ENCODE peak calls at places on chromosomes 4 and X, in six cellular contexts. One of them, this sample, is unnamed.

GRCh38 chr4:41142946-41143720 is 71.2 kb downstream of the APBB2 start:
- DNase-seq in A549: no peak
- DNase-seq in stimulated activated CD4-positive, alpha-beta T cell treated with anti-CD3 and anti-CD28 coated beads, Interleukin-15, amount 100 ng/mL, for 1 hour: no peak
- DNase-seq in AG20443: peak; percentile 85
- DNase-seq in suprapubic skin: peak; percentile 79
- DNase-seq in hypothalamus: no peak
- DNase-seq in this sample: no peak

GRCh38 chrX:154313147-154313546 is 17.6 kb downstream of the TKTL1 start:
- DNase-seq in A549: no peak
- DNase-seq in stimulated activated CD4-positive, alpha-beta T cell treated with anti-CD3 and anti-CD28 coated beads, Interleukin-15, amount 100 ng/mL, for 1 hour: no peak
- DNase-seq in AG20443: no peak
- DNase-seq in suprapubic skin: no peak
- DNase-seq in hypothalamus: no peak
- DNase-seq in this sample: no peak

GRCh38 chrX:28966335-28966734 is 379.1 kb downstream of the IL1RAPL1 start:
- DNase-seq in A549: no peak
- DNase-seq in stimulated activated CD4-positive, alpha-beta T cell treated with anti-CD3 and anti-CD28 coated beads, Interleukin-15, amount 100 ng/mL, for 1 hour: no peak
- DNase-seq in AG20443: no peak
- DNase-seq in suprapubic skin: no peak
- DNase-seq in hypothalamus: no peak
- DNase-seq in this sample: no peak

GRCh38 chr4:86403575-86403974 is 43.7 kb upstream of the MAPK10 start:
- DNase-seq in A549: no peak
- DNase-seq in stimulated activated CD4-positive, alpha-beta T cell treated with anti-CD3 and anti-CD28 coated beads, Interleukin-15, amount 100 ng/mL, for 1 hour: no peak
- DNase-seq in AG20443: no peak
- DNase-seq in suprapubic skin: no peak
- DNase-seq in hypothalamus: no peak
- DNase-seq in this sample: no peak

GRCh38 chrX:2498781-2499302 is 1.9 kb downstream of the DHRSX start:
- DNase-seq in A549: peak; percentile 45
- DNase-seq in stimulated activated CD4-positive, alpha-beta T cell treated with anti-CD3 and anti-CD28 coated beads, Interleukin-15, amount 100 ng/mL, for 1 hour: no peak
- DNase-seq in AG20443: no peak
- DNase-seq in suprapubic skin: no peak
- DNase-seq in hypothalamus: no peak
- DNase-seq in this sample: no peak

GRCh38 chrX:105618393-105619101 is 203.8 kb upstream of the NRK start:
- DNase-seq in A549: no peak
- DNase-seq in stimulated activated CD4-positive, alpha-beta T cell treated with anti-CD3 and anti-CD28 coated beads, Interleukin-15, amount 100 ng/mL, for 1 hour: no peak
- DNase-seq in AG20443: no peak
- DNase-seq in suprapubic skin: no peak
- DNase-seq in hypothalamus: no peak
- DNase-seq in this sample: no peak

GRCh38 chr4:151866266-151866918 is 105.6 kb upstream of the GATB start:
- DNase-seq in A549: no peak
- DNase-seq in stimulated activated CD4-positive, alpha-beta T cell treated with anti-CD3 and anti-CD28 coated beads, Interleukin-15, amount 100 ng/mL, for 1 hour: no peak
- DNase-seq in AG20443: no peak
- DNase-seq in suprapubic skin: no peak
- DNase-seq in hypothalamus: no peak
- DNase-seq in this sample: no peak

GRCh38 chr4:48079972-48080391 is 54.1 kb downstream of the TXK start:
- DNase-seq in A549: peak; percentile 50
- DNase-seq in stimulated activated CD4-positive, alpha-beta T cell treated with anti-CD3 and anti-CD28 coated beads, Interleukin-15, amount 100 ng/mL, for 1 hour: no peak
- DNase-seq in AG20443: no peak
- DNase-seq in suprapubic skin: no peak
- DNase-seq in hypothalamus: no peak
- DNase-seq in this sample: no peak

GRCh38 chrX:118221257-118221656 is 104.6 kb upstream of the KLHL13 start:
- DNase-seq in A549: no peak
- DNase-seq in stimulated activated CD4-positive, alpha-beta T cell treated with anti-CD3 and anti-CD28 coated beads, Interleukin-15, amount 100 ng/mL, for 1 hour: no peak
- DNase-seq in AG20443: no peak
- DNase-seq in suprapubic skin: no peak
- DNase-seq in hypothalamus: no peak
- DNase-seq in this sample: no peak

GRCh38 chr4:3389879-3390840 is 51.6 kb upstream of the HGFAC start:
- DNase-seq in A549: no peak
- DNase-seq in stimulated activated CD4-positive, alpha-beta T cell treated with anti-CD3 and anti-CD28 coated beads, Interleukin-15, amount 100 ng/mL, for 1 hour: no peak
- DNase-seq in AG20443: no peak
- DNase-seq in suprapubic skin: peak; percentile 63
- DNase-seq in hypothalamus: no peak
- DNase-seq in this sample: no peak

GRCh38 chr4:91436556-91436955 is 867.2 kb upstream of the GRID2 start:
- DNase-seq in A549: no peak
- DNase-seq in stimulated activated CD4-positive, alpha-beta T cell treated with anti-CD3 and anti-CD28 coated beads, Interleukin-15, amount 100 ng/mL, for 1 hour: no peak
- DNase-seq in AG20443: no peak
- DNase-seq in suprapubic skin: no peak
- DNase-seq in hypothalamus: no peak
- DNase-seq in this sample: no peak

GRCh38 chr4:646460-646859 is 21.1 kb downstream of the PDE6B start:
- DNase-seq in A549: no peak
- DNase-seq in stimulated activated CD4-positive, alpha-beta T cell treated with anti-CD3 and anti-CD28 coated beads, Interleukin-15, amount 100 ng/mL, for 1 hour: no peak
- DNase-seq in AG20443: no peak
- DNase-seq in suprapubic skin: no peak
- DNase-seq in hypothalamus: no peak
- DNase-seq in this sample: peak; percentile 76

GRCh38 chr4:128811571-128812359 is 2.3 kb downstream of the JADE1 start:
- DNase-seq in A549: peak; percentile 94
- DNase-seq in stimulated activated CD4-positive, alpha-beta T cell treated with anti-CD3 and anti-CD28 coated beads, Interleukin-15, amount 100 ng/mL, for 1 hour: peak; percentile 70
- DNase-seq in AG20443: peak; percentile 90
- DNase-seq in suprapubic skin: peak; percentile 94
- DNase-seq in hypothalamus: peak; percentile 79
- DNase-seq in this sample: peak; percentile 62

GRCh38 chrX:154738013-154738738 is 12.7 kb downstream of the GAB3 start:
- DNase-seq in A549: no peak
- DNase-seq in stimulated activated CD4-positive, alpha-beta T cell treated with anti-CD3 and anti-CD28 coated beads, Interleukin-15, amount 100 ng/mL, for 1 hour: no peak
- DNase-seq in AG20443: peak; percentile 55
- DNase-seq in suprapubic skin: no peak
- DNase-seq in hypothalamus: no peak
- DNase-seq in this sample: no peak

GRCh38 chrX:124720532-124720931 is 374.2 kb downstream of the SH2D1A start:
- DNase-seq in A549: no peak
- DNase-seq in stimulated activated CD4-positive, alpha-beta T cell treated with anti-CD3 and anti-CD28 coated beads, Interleukin-15, amount 100 ng/mL, for 1 hour: no peak
- DNase-seq in AG20443: no peak
- DNase-seq in suprapubic skin: no peak
- DNase-seq in hypothalamus: no peak
- DNase-seq in this sample: no peak

GRCh38 chrX:50579955-50580354 is 109.3 kb upstream of the DGKK start:
- DNase-seq in A549: peak; percentile 66
- DNase-seq in stimulated activated CD4-positive, alpha-beta T cell treated with anti-CD3 and anti-CD28 coated beads, Interleukin-15, amount 100 ng/mL, for 1 hour: no peak
- DNase-seq in AG20443: peak; percentile 43
- DNase-seq in suprapubic skin: no peak
- DNase-seq in hypothalamus: no peak
- DNase-seq in this sample: peak; percentile 27

GRCh38 chr4:132101526-132101925 is 1047.6 kb upstream of the PCDH10 start:
- DNase-seq in A549: no peak
- DNase-seq in stimulated activated CD4-positive, alpha-beta T cell treated with anti-CD3 and anti-CD28 coated beads, Interleukin-15, amount 100 ng/mL, for 1 hour: no peak
- DNase-seq in AG20443: peak; percentile 9
- DNase-seq in suprapubic skin: no peak
- DNase-seq in hypothalamus: no peak
- DNase-seq in this sample: no peak

GRCh38 chr4:40211224-40212185 is 14.7 kb downstream of the RHOH start:
- DNase-seq in A549: no peak
- DNase-seq in stimulated activated CD4-positive, alpha-beta T cell treated with anti-CD3 and anti-CD28 coated beads, Interleukin-15, amount 100 ng/mL, for 1 hour: no peak
- DNase-seq in AG20443: no peak
- DNase-seq in suprapubic skin: no peak
- DNase-seq in hypothalamus: no peak
- DNase-seq in this sample: no peak

GRCh38 chr4:174669278-174669677 is 147.0 kb upstream of the HPGD start:
- DNase-seq in A549: peak; percentile 81
- DNase-seq in stimulated activated CD4-positive, alpha-beta T cell treated with anti-CD3 and anti-CD28 coated beads, Interleukin-15, amount 100 ng/mL, for 1 hour: no peak
- DNase-seq in AG20443: peak; percentile 79
- DNase-seq in suprapubic skin: no peak
- DNase-seq in hypothalamus: no peak
- DNase-seq in this sample: no peak

GRCh38 chr4:74942251-74942917 is 9.5 kb downstream of the PARM1 start:
- DNase-seq in A549: no peak
- DNase-seq in stimulated activated CD4-positive, alpha-beta T cell treated with anti-CD3 and anti-CD28 coated beads, Interleukin-15, amount 100 ng/mL, for 1 hour: no peak
- DNase-seq in AG20443: no peak
- DNase-seq in suprapubic skin: no peak
- DNase-seq in hypothalamus: no peak
- DNase-seq in this sample: no peak

GRCh38 chr4:105074097-105074496 is 72.6 kb upstream of the TET2 start:
- DNase-seq in A549: no peak
- DNase-seq in stimulated activated CD4-positive, alpha-beta T cell treated with anti-CD3 and anti-CD28 coated beads, Interleukin-15, amount 100 ng/mL, for 1 hour: no peak
- DNase-seq in AG20443: no peak
- DNase-seq in suprapubic skin: no peak
- DNase-seq in hypothalamus: no peak
- DNase-seq in this sample: no peak

GRCh38 chr4:20283039-20283438 is 31.3 kb downstream of the SLIT2 start:
- DNase-seq in A549: no peak
- DNase-seq in stimulated activated CD4-positive, alpha-beta T cell treated with anti-CD3 and anti-CD28 coated beads, Interleukin-15, amount 100 ng/mL, for 1 hour: no peak
- DNase-seq in AG20443: no peak
- DNase-seq in suprapubic skin: no peak
- DNase-seq in hypothalamus: no peak
- DNase-seq in this sample: no peak

GRCh38 chr4:7649741-7650531 is 215.2 kb upstream of the PSAPL1 start:
- DNase-seq in A549: no peak
- DNase-seq in stimulated activated CD4-positive, alpha-beta T cell treated with anti-CD3 and anti-CD28 coated beads, Interleukin-15, amount 100 ng/mL, for 1 hour: no peak
- DNase-seq in AG20443: peak; percentile 84
- DNase-seq in suprapubic skin: no peak
- DNase-seq in hypothalamus: no peak
- DNase-seq in this sample: no peak

GRCh38 chr4:60744767-60745166 is 455.4 kb upstream of the ADGRL3 start:
- DNase-seq in A549: no peak
- DNase-seq in stimulated activated CD4-positive, alpha-beta T cell treated with anti-CD3 and anti-CD28 coated beads, Interleukin-15, amount 100 ng/mL, for 1 hour: no peak
- DNase-seq in AG20443: no peak
- DNase-seq in suprapubic skin: no peak
- DNase-seq in hypothalamus: no peak
- DNase-seq in this sample: no peak

GRCh38 chr4:145511913-145512522 is 30.4 kb downstream of the SMAD1 start:
- DNase-seq in A549: peak; percentile 36
- DNase-seq in stimulated activated CD4-positive, alpha-beta T cell treated with anti-CD3 and anti-CD28 coated beads, Interleukin-15, amount 100 ng/mL, for 1 hour: no peak
- DNase-seq in AG20443: no peak
- DNase-seq in suprapubic skin: no peak
- DNase-seq in hypothalamus: no peak
- DNase-seq in this sample: no peak

GRCh38 chr4:181308476-181309170 is 934.6 kb upstream of the TENM3 start:
- DNase-seq in A549: no peak
- DNase-seq in stimulated activated CD4-positive, alpha-beta T cell treated with anti-CD3 and anti-CD28 coated beads, Interleukin-15, amount 100 ng/mL, for 1 hour: no peak
- DNase-seq in AG20443: no peak
- DNase-seq in suprapubic skin: no peak
- DNase-seq in hypothalamus: no peak
- DNase-seq in this sample: no peak

GRCh38 chrX:99549381-99549780 is 860.7 kb downstream of the PCDH19 start:
- DNase-seq in A549: no peak
- DNase-seq in stimulated activated CD4-positive, alpha-beta T cell treated with anti-CD3 and anti-CD28 coated beads, Interleukin-15, amount 100 ng/mL, for 1 hour: no peak
- DNase-seq in AG20443: no peak
- DNase-seq in suprapubic skin: no peak
- DNase-seq in hypothalamus: no peak
- DNase-seq in this sample: no peak